ENCODE peak calls at places on chromosomes 3 and 15, in seven cellular contexts. One of them, this sample, is unnamed.

GRCh38 chr3:191627064-191627463 is 166.1 kb downstream of the PYDC2 start:
- DNase-seq in HCT116: no peak
- DNase-seq in BE2C: no peak
- DNase-seq in GM12865: no peak
- DNase-seq in neural progenitor cell: peak
- DNase-seq in HL-60: no peak
- DNase-seq in fibroblast of mammary gland: no peak
- DNase-seq in this sample: no peak

GRCh38 chr15:40847225-40847961 is 3.5 kb downstream of the SPINT1 start:
- DNase-seq in BE2C: peak
- DNase-seq in fibroblast of mammary gland: no peak
- DNase-seq in HCT116: no peak
- DNase-seq in GM12865: peak
- DNase-seq in neural progenitor cell: peak
- DNase-seq in HL-60: peak
- DNase-seq in this sample: peak

GRCh38 chr15:64162478-64162868 is 349 bp downstream of the PPIB start:
- DNase-seq in fibroblast of mammary gland: no peak
- DNase-seq in HCT116: no peak
- DNase-seq in neural progenitor cell: no peak
- DNase-seq in HL-60: no peak
- DNase-seq in GM12865: no peak
- DNase-seq in BE2C: no peak
- DNase-seq in this sample: no peak

GRCh38 chr15:60391722-60392340 is 6.0 kb downstream of the ANXA2 start:
- DNase-seq in HCT116: no peak
- DNase-seq in neural progenitor cell: no peak
- DNase-seq in HL-60: no peak
- DNase-seq in fibroblast of mammary gland: no peak
- DNase-seq in GM12865: no peak
- DNase-seq in BE2C: no peak
- DNase-seq in this sample: no peak

GRCh38 chr3:98021821-98022220 is 13.3 kb downstream of the GABRR3 start:
- DNase-seq in fibroblast of mammary gland: peak
- DNase-seq in HL-60: no peak
- DNase-seq in HCT116: no peak
- DNase-seq in neural progenitor cell: no peak
- DNase-seq in BE2C: no peak
- DNase-seq in GM12865: no peak
- DNase-seq in this sample: peak

GRCh38 chr3:66133050-66133757 is 87.6 kb upstream of the SLC25A26 start:
- DNase-seq in GM12865: no peak
- DNase-seq in BE2C: no peak
- DNase-seq in HCT116: no peak
- DNase-seq in neural progenitor cell: no peak
- DNase-seq in HL-60: no peak
- DNase-seq in fibroblast of mammary gland: peak
- DNase-seq in this sample: no peak

GRCh38 chr3:13578246-13578645 is 29.3 kb downstream of the FBLN2 start:
- DNase-seq in HCT116: no peak
- DNase-seq in BE2C: no peak
- DNase-seq in fibroblast of mammary gland: peak
- DNase-seq in HL-60: no peak
- DNase-seq in GM12865: no peak
- DNase-seq in neural progenitor cell: no peak
- DNase-seq in this sample: no peak

GRCh38 chr3:50650018-50650417 is 24.7 kb upstream of the DOCK3 start:
- DNase-seq in GM12865: no peak
- DNase-seq in fibroblast of mammary gland: no peak
- DNase-seq in HL-60: no peak
- DNase-seq in HCT116: no peak
- DNase-seq in BE2C: no peak
- DNase-seq in neural progenitor cell: no peak
- DNase-seq in this sample: no peak

GRCh38 chr15:82117296-82117695 is 71.5 kb upstream of the MEX3B start:
- DNase-seq in fibroblast of mammary gland: no peak
- DNase-seq in neural progenitor cell: no peak
- DNase-seq in HCT116: no peak
- DNase-seq in GM12865: no peak
- DNase-seq in HL-60: no peak
- DNase-seq in BE2C: no peak
- DNase-seq in this sample: no peak

GRCh38 chr3:40008796-40009195 is 199.4 kb downstream of the MYRIP start:
- DNase-seq in GM12865: no peak
- DNase-seq in fibroblast of mammary gland: no peak
- DNase-seq in neural progenitor cell: no peak
- DNase-seq in HL-60: no peak
- DNase-seq in HCT116: no peak
- DNase-seq in BE2C: no peak
- DNase-seq in this sample: no peak

GRCh38 chr15:41695750-41696436 is 35.7 kb downstream of the MGA start:
- DNase-seq in BE2C: peak
- DNase-seq in neural progenitor cell: no peak
- DNase-seq in HCT116: peak
- DNase-seq in GM12865: peak
- DNase-seq in HL-60: peak
- DNase-seq in fibroblast of mammary gland: peak
- DNase-seq in this sample: peak

GRCh38 chr3:150220791-150221190 is 187.3 kb upstream of the TSC22D2 start:
- DNase-seq in fibroblast of mammary gland: no peak
- DNase-seq in GM12865: no peak
- DNase-seq in HL-60: no peak
- DNase-seq in HCT116: no peak
- DNase-seq in BE2C: no peak
- DNase-seq in neural progenitor cell: peak
- DNase-seq in this sample: no peak
- H3K4me3 ChIP-seq in fibroblast of mammary gland: peak
- H3K4me3 ChIP-seq in GM12865: no peak
- H3K4me3 ChIP-seq in HL-60: no peak
- H3K4me3 ChIP-seq in HCT116: peak
- H3K4me3 ChIP-seq in BE2C: peak
- H3K4me3 ChIP-seq in neural progenitor cell: peak
- H3K4me3 ChIP-seq in this sample: peak

GRCh38 chr15:33699145-33699544 is 269.2 kb upstream of the CHRM5 start:
- DNase-seq in GM12865: no peak
- DNase-seq in neural progenitor cell: no peak
- DNase-seq in BE2C: no peak
- DNase-seq in HL-60: no peak
- DNase-seq in HCT116: no peak
- DNase-seq in fibroblast of mammary gland: no peak
- DNase-seq in this sample: no peak

GRCh38 chr15:33699691-33700447 is 268.4 kb upstream of the CHRM5 start:
- DNase-seq in BE2C: no peak
- DNase-seq in HCT116: no peak
- DNase-seq in HL-60: no peak
- DNase-seq in GM12865: peak
- DNase-seq in fibroblast of mammary gland: peak
- DNase-seq in neural progenitor cell: peak
- DNase-seq in this sample: peak

GRCh38 chr15:33698128-33698527 is 270.2 kb upstream of the CHRM5 start:
- DNase-seq in BE2C: no peak
- DNase-seq in HL-60: no peak
- DNase-seq in GM12865: no peak
- DNase-seq in HCT116: no peak
- DNase-seq in neural progenitor cell: peak
- DNase-seq in fibroblast of mammary gland: no peak
- DNase-seq in this sample: no peak

GRCh38 chr15:33700695-33701303 is 267.5 kb upstream of the CHRM5 start:
- DNase-seq in BE2C: peak
- DNase-seq in HCT116: peak
- DNase-seq in GM12865: peak
- DNase-seq in HL-60: peak
- DNase-seq in neural progenitor cell: peak
- DNase-seq in fibroblast of mammary gland: peak
- DNase-seq in this sample: peak

GRCh38 chr15:33701304-33701696 is 267.0 kb upstream of the CHRM5 start:
- DNase-seq in BE2C: no peak
- DNase-seq in HL-60: no peak
- DNase-seq in GM12865: no peak
- DNase-seq in fibroblast of mammary gland: no peak
- DNase-seq in neural progenitor cell: no peak
- DNase-seq in HCT116: no peak
- DNase-seq in this sample: no peak
- TF ChIP-seq CTCF in BE2C: peak
- TF ChIP-seq CTCF in HL-60: no peak
- TF ChIP-seq CTCF in GM12865: no peak
- TF ChIP-seq CTCF in fibroblast of mammary gland: peak
- TF ChIP-seq CTCF in neural progenitor cell: no peak
- TF ChIP-seq CTCF in HCT116: peak
- TF ChIP-seq CTCF in this sample: no peak

GRCh38 chr15:56464893-56465520 is at the start of gene MNS1:
- DNase-seq in neural progenitor cell: peak
- DNase-seq in HL-60: peak
- DNase-seq in fibroblast of mammary gland: peak
- DNase-seq in HCT116: peak
- DNase-seq in GM12865: peak
- DNase-seq in BE2C: peak
- DNase-seq in this sample: peak

GRCh38 chr15:56471440-56472069 is 6.6 kb upstream of the MNS1 start:
- DNase-seq in neural progenitor cell: no peak
- DNase-seq in HCT116: no peak
- DNase-seq in fibroblast of mammary gland: no peak
- DNase-seq in HL-60: no peak
- DNase-seq in GM12865: no peak
- DNase-seq in BE2C: no peak
- DNase-seq in this sample: no peak

GRCh38 chr15:56469484-56469883 is 4.5 kb upstream of the MNS1 start:
- DNase-seq in fibroblast of mammary gland: no peak
- DNase-seq in neural progenitor cell: no peak
- DNase-seq in GM12865: no peak
- DNase-seq in HL-60: no peak
- DNase-seq in BE2C: no peak
- DNase-seq in HCT116: no peak
- DNase-seq in this sample: no peak

GRCh38 chr15:56467626-56468025 is 2.7 kb upstream of the MNS1 start:
- DNase-seq in neural progenitor cell: no peak
- DNase-seq in HL-60: no peak
- DNase-seq in GM12865: no peak
- DNase-seq in fibroblast of mammary gland: no peak
- DNase-seq in HCT116: no peak
- DNase-seq in BE2C: no peak
- DNase-seq in this sample: no peak

GRCh38 chr15:56468271-56468912 is 3.5 kb upstream of the MNS1 start:
- DNase-seq in HCT116: no peak
- DNase-seq in HL-60: no peak
- DNase-seq in GM12865: peak
- DNase-seq in BE2C: no peak
- DNase-seq in fibroblast of mammary gland: peak
- DNase-seq in neural progenitor cell: no peak
- DNase-seq in this sample: no peak
- H3K4me3 ChIP-seq in HCT116: no peak
- H3K4me3 ChIP-seq in HL-60: peak
- H3K4me3 ChIP-seq in GM12865: peak
- H3K4me3 ChIP-seq in BE2C: no peak
- H3K4me3 ChIP-seq in fibroblast of mammary gland: peak
- H3K4me3 ChIP-seq in neural progenitor cell: no peak
- H3K4me3 ChIP-seq in this sample: no peak

DNA sequence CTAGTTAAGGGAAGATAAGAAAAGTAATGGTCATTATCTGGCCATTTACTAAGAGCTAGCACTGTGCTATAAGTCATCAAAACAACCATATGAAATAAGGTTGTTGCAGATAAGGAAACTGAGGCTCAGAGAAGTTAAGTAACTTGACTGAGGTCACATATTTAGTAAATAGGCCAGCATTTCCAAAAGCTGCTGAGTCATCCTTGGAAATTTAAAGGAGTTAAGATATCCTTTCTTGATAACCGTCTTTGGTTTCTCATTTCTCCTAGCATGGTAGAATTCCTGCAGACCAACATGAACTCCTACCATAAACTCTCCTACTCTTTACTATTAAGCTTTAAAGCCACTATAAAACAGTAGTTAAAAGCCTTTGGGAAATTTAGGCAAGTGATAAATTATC is 85.0 kb upstream of the PDZRN3 start:
- DNase-seq in HL-60: no peak
- DNase-seq in GM12865: no peak
- DNase-seq in neural progenitor cell: no peak
- DNase-seq in fibroblast of mammary gland: no peak
- DNase-seq in HCT116: no peak
- DNase-seq in BE2C: no peak
- DNase-seq in this sample: no peak
- TF ChIP-seq CTCF in HL-60: no peak
- TF ChIP-seq CTCF in GM12865: no peak
- TF ChIP-seq CTCF in neural progenitor cell: no peak
- TF ChIP-seq CTCF in fibroblast of mammary gland: no peak
- TF ChIP-seq CTCF in HCT116: no peak
- TF ChIP-seq CTCF in BE2C: no peak
- TF ChIP-seq CTCF in this sample: no peak

DNA sequence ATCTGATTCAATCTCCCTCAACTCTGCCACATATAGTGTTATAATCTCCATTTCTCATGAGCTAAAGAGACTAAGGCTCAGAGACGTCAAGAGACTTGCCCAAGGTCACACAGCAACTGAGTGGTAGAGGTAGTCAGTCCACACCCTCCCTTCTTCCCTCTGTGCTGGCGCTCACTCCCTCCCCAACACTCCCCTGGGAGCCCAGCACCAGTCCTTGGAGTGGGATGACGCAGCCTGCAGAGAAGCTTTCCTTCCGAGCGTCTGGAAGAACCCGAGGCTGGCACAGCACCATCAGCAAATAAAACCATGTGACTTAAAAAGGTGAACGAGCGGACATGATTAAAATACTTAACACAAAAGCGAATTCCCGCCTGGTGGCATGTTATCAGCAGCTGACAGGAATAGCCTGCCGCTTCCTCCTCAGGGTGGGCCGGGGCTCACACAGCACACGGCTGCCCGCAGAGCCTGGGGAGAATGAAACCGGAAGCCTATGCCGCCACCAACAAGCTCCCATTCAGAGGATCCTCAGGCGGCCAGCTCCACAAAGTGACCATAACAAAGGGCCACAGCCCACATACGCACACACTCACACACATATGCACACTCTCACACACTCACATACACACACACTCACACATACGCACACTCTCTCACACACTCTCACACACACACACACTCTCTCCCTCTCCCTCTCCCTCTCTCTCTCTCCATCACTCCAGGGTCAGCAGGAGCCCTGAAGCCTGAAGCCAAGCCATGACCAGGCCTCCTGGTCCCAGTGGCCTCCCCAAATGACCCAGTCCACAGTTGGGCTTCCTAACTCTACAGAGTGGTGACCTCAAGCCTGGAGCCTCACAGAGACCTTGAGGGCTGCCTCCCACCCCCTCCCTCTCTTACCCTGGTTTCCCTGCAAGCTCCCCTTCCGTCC is 120.5 kb downstream of the XXYLT1 start:
- DNase-seq in BE2C: peak
- DNase-seq in GM12865: peak
- DNase-seq in neural progenitor cell: peak
- DNase-seq in fibroblast of mammary gland: peak
- DNase-seq in HCT116: no peak
- DNase-seq in HL-60: peak
- DNase-seq in this sample: peak
- H3K4me3 ChIP-seq in BE2C: peak
- H3K4me3 ChIP-seq in GM12865: peak
- H3K4me3 ChIP-seq in neural progenitor cell: no peak
- H3K4me3 ChIP-seq in fibroblast of mammary gland: no peak
- H3K4me3 ChIP-seq in HCT116: no peak
- H3K4me3 ChIP-seq in HL-60: peak
- H3K4me3 ChIP-seq in this sample: no peak